ENCODE peak calls at places on chromosomes 12 and 14, in six cellular contexts. S is upper lobe of right lung, P is transverse colon, O is body of pancreas, X is K562, H is pancreas. U is an unnamed sample. For H3K4me1, the result is how much of the 10 kb centered on the place peaks cover.

GRCh38 chr14:57533214-57533613 is 39.6 kb upstream of the CCDC198 start:
- DNase-seq in S (no peak), P (no peak), O (peak), X (no peak), H (no peak), U (no peak)

GRCh38 chr12:109822951-109823411 is 10.2 kb downstream of the TRPV4 start:
- DNase-seq in S (no peak), P (no peak), O (peak), X (no peak), H (peak), U (no peak)

GRCh38 chr14:94360945-94361565 is 27.3 kb downstream of the SERPINA1 start:
- DNase-seq in S (no peak), P (no peak), O (no peak), X (no peak), H (no peak), U (no peak)

GRCh38 chr14:94447986-94448808 is 4.4 kb downstream of the SERPINA11 start:
- DNase-seq in S (no peak), P (no peak), O (peak), X (no peak), H (no peak), U (no peak)

GRCh38 chr14:95121911-95122696 is 35.2 kb downstream of the DICER1 start:
- DNase-seq in S (no peak), P (no peak), O (no peak), X (no peak), H (no peak), U (no peak)

GRCh38 chr12:29238822-29239291 is 89.8 kb downstream of the FAR2 start:
- DNase-seq in S (no peak), P (no peak), O (no peak), X (no peak), H (no peak), U (no peak)

GRCh38 chr12:3332190-3332589 is 158.8 kb upstream of the PRMT8 start:
- DNase-seq in S (no peak), P (no peak), O (no peak), X (no peak), H (no peak), U (no peak)

GRCh38 chr12:69897744-69898143 is 72.7 kb downstream of the MYRFL start:
- DNase-seq in S (no peak), P (no peak), O (peak), X (no peak), H (no peak), U (peak)

GRCh38 chr14:30966415-30967363 is 58.8 kb upstream of the AP4S1 start:
- DNase-seq in S (no peak), P (no peak), O (no peak), X (peak), H (no peak), U (no peak)

GRCh38 chr12:57491393-57492280 is 3.8 kb downstream of the MARS1 start:
- DNase-seq in S (no peak), P (no peak), O (no peak), X (no peak), H (no peak), U (no peak)

GRCh38 chr12:89756638-89757321 is 48.1 kb upstream of the ATP2B1 start:
- DNase-seq in S (no peak), P (no peak), O (no peak), X (peak), H (no peak), U (no peak)

GRCh38 chr14:92897922-92898599 is 24.9 kb upstream of the CHGA start:
- DNase-seq in S (no peak), P (no peak), O (no peak), X (no peak), H (no peak), U (no peak)

GRCh38 chr14:49940805-49941421 is 48.0 kb downstream of the ARF6 start:
- DNase-seq in S (no peak), P (no peak), O (no peak), X (no peak), H (no peak), U (no peak)

GRCh38 chr12:48361664-48362339 is 11.1 kb upstream of the ZNF641 start:
- DNase-seq in S (no peak), P (no peak), O (no peak), X (no peak), H (no peak), U (no peak)

GRCh38 chr14:41605550-41606248 is 977 bp upstream of the LRFN5 start:
- DNase-seq in S (no peak), P (no peak), O (peak), X (no peak), H (no peak), U (no peak)
- H3K4me3 ChIP-seq in S (peak), P (no peak), O (no peak), X (no peak), H (peak), U (no peak)

GRCh38 chr14:96235426-96235825 is 20.6 kb upstream of the BDKRB1 start:
- DNase-seq in S (no peak), P (no peak), O (no peak), X (no peak), H (no peak), U (no peak)
- H3K4me1 ChIP-seq in S (under half), P (under half), O (under half), X (under half), H (under half), U (under half)

DNA sequence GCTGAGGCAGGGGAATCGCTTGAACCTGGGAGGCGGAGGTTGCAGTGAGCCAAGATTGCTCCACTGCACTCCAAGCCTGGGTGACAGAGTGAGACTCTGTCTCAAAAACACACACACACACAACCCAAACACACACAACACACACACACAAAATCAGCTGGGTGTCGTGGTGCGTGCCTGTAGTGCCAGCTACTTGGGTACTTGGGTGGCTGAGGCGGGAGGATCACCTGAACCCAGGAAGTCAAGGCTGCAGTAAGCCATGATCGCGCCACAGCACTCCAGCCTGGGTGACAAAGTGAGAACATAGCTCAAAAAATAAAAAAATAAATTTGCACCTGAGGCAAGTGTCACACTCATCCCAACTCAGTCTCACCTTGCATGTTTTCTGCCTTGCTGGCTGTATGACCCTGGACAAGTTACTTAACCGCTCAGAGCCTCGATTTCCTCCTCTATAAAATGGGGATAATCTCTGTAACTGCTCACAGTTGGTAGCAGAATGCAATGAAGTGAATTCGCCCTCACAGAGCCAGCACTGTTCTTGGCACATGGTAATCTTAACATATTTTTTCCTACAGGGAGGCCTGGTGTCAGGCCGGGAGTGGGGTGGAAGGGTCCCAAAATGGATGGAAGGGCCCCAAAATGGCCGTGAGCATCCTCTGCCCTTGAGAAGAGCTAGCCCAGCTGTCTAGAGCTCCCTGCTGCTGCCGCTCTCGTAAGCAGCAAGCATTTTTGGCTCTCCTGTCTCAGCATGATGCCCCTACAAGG is 630 bp upstream of the HNF1A start:
- DNase-seq in S (no peak), P (no peak), O (no peak), X (no peak), H (no peak), U (no peak)
- TF ChIP-seq CTCF in S (no peak), P (no peak), O (no peak), X (no peak), H (no peak), U (no peak)

DNA sequence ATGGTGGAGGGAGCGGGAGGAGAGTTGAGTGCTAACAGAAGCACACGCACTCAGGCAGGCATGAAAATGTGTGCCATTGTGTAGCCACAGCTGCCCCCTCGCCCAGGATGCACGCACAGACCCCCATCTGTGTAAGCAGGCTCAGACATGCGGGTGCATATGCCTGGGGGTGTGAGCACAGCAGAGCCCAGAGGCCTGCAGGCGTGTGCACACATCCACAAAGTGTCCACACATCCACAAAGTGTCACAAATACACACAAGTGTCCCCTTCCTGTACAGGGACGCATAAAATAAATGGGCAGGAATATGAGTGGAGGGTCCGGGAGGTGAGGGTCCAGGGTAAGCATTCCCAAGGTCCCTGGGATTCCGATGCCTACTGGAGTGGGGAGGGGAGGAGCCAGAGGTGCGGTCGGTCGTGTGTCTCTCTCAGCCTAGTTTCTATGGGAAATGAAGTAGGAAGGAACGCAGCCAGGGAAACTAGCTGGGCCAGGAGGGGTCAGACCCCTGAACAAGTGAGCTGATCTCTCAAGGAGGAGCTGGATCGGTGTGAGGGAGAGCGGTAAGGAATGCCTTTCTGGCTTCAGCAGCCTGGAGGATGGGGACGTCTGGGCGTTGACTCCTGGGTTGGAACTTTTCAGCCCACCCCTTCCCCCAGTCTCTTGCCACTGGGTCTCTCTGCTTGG is 669 bp upstream of the KRT7 start:
- DNase-seq in S (peak), P (no peak), O (no peak), X (no peak), H (no peak), U (no peak)
- H3K4me3 ChIP-seq in S (peak), P (no peak), O (no peak), X (no peak), H (peak), U (no peak)

GRCh38 chr14:99572173-99572999 is 31.6 kb downstream of the CCDC85C start:
- DNase-seq in S (no peak), P (peak), O (peak), X (peak), H (peak), U (peak)

GRCh38 chr14:99573000-99573330 is 31.0 kb downstream of the CCDC85C start:
- DNase-seq in S (no peak), P (no peak), O (peak), X (no peak), H (no peak), U (no peak)

GRCh38 chr14:99570542-99571302 is 33.3 kb downstream of the CCDC85C start:
- DNase-seq in S (no peak), P (no peak), O (no peak), X (no peak), H (no peak), U (no peak)

GRCh38 chr14:99569725-99570541 is 34.1 kb downstream of the CCDC85C start:
- DNase-seq in S (no peak), P (no peak), O (no peak), X (no peak), H (no peak), U (no peak)

GRCh38 chr14:99571303-99571986 is 32.6 kb downstream of the CCDC85C start:
- DNase-seq in S (no peak), P (peak), O (peak), X (no peak), H (no peak), U (no peak)
- H3K4me1 ChIP-seq in S (half or more), P (half or more), O (half or more), X (under half), H (half or more), U (half or more)

GRCh38 chr12:31324116-31324844 is 1.7 kb downstream of the SINHCAF start:
- DNase-seq in S (peak), P (peak), O (peak), X (peak), H (peak), U (peak)
- TF ChIP-seq CTCF in S (no peak), P (no peak), O (no peak), X (no peak), H (no peak), U (peak)

GRCh38 chr12:93592641-93593396 is 20.3 kb downstream of the SOCS2 start:
- DNase-seq in S (no peak), P (no peak), O (no peak), X (no peak), H (no peak), U (no peak)

GRCh38 chr12:93591137-93591868 is 18.8 kb downstream of the SOCS2 start:
- DNase-seq in S (peak), P (peak), O (peak), X (peak), H (peak), U (peak)

GRCh38 chr12:93595336-93595735 is 22.9 kb downstream of the SOCS2 start:
- DNase-seq in S (no peak), P (no peak), O (no peak), X (no peak), H (no peak), U (no peak)

GRCh38 chr12:93594766-93595165 is 22.3 kb downstream of the SOCS2 start:
- DNase-seq in S (no peak), P (no peak), O (no peak), X (no peak), H (no peak), U (no peak)

DNA sequence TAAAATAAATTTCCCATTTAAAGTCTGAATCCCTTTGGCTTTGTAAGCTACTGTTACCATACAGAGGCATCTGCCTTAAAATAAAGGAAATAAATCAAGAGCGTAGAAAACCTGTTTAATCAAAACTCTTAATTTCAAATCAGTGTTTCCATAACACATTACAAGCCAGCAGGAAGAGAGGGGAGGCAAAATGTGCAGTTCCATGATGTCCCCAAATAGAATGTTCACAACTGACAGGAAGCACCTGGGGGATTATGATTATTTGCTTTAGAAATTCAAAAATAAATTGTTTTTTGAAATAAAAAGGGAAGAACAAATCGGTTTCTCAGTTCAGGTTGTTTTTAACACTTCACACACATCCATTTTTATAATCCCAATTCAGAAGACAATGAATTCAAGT is 21.4 kb downstream of the SOCS2 start:
- DNase-seq in S (no peak), P (no peak), O (no peak), X (no peak), H (no peak), U (no peak)
- H3K4me3 ChIP-seq in S (peak), P (no peak), O (no peak), X (no peak), H (no peak), U (no peak)

GRCh38 chr14:69084023-69084422 is 68.9 kb downstream of the DCAF5 start:
- DNase-seq in S (no peak), P (no peak), O (no peak), X (no peak), H (no peak), U (no peak)
- H3K4me1 ChIP-seq in S (under half), P (under half), O (under half), X (under half), H (under half), U (under half)

DNA sequence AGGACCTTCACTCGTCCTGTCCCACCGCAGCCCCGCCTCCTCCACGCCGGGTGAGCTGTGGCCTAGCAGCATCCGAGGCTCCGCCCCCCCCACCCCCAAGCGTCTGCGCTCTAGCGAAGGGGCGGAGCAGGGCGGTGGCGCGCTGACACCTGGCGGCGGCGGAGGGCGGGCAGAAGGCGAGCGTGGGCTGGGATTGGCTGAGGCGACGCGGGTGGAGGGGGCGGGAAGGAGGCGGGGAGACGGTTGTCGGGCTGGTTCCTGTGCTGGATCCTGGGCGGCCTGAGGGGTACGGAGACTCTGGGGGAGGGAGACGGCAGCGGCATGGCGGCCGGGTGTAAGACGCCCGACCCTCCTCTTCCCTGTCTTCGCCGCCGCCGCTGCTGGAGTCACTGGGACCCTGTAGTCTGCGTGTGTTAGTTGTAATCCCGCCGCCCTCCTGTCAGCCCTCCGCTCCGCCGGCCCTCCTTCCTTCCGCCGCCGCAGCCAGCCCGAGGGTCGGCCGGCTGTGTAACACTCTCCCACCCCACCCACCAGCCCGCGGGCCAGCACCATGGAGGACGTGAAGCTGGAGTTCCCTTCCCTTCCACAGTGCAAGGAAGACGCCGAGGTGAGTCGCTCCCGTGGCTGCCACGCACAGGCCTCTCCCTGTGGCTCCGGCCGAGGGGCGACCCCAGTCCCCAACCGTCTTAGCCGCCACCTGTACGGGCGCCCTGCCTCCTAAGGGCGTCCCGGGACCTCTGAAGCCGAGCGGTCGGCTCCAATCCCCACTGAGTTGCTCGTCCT is at the start of gene STYX:
- DNase-seq in S (peak), P (peak), O (peak), X (peak), H (peak), U (peak)
- TF ChIP-seq CTCF in S (peak), P (no peak), O (peak), X (no peak), H (peak), U (no peak)

DNA sequence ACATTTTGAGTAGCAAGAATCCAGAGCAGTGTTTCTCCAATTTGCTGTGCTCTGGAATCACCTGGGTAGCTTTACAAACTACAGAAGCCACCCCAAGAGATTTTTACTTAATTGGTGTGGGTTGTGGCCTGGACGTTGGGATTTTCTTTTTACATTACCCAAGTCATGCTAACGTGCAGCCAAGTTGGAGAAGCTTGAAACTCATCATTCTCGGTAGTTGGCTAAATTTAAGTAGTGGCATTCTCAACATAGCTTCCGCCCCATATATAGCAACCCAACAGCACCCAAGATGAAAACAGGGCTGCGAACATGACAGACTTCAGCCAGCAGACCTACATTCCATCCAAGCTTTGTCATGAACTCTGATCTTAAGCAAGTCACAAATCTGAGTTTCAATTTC is 25.0 kb downstream of the DAD1 start:
- DNase-seq in S (no peak), P (no peak), O (no peak), X (no peak), H (no peak), U (no peak)
- H3K4me3 ChIP-seq in S (no peak), P (no peak), O (no peak), X (no peak), H (no peak), U (no peak)